ENCODE peak calls at places on chromosomes 16 and 17, in four cellular contexts. O, J, D and L are unnamed samples.

GRCh38 chr17:40251576-40251975 is 32.5 kb downstream of the WIPF2 start:
- DNase-seq in O (peak; percentile 38), J (no peak), D (no peak), L (peak; percentile 48)

GRCh38 chr17:4331614-4332013 is 34.9 kb downstream of the UBE2G1 start:
- DNase-seq in O (peak; percentile 56), J (no peak), D (no peak), L (no peak)

GRCh38 chr16:30030841-30031413 is at the start of gene TLCD3B:
- DNase-seq in O (no peak), J (no peak), D (no peak), L (no peak)

GRCh38 chr17:68006797-68007196 is 10.5 kb upstream of the C17orf58 start:
- DNase-seq in O (no peak), J (no peak), D (no peak), L (no peak)

GRCh38 chr17:67477687-67478086 is 100.6 kb downstream of the PITPNC1 start:
- DNase-seq in O (no peak), J (no peak), D (no peak), L (no peak)

GRCh38 chr16:20838250-20838649 is 31.9 kb downstream of the REXO5 start:
- DNase-seq in O (no peak), J (no peak), D (no peak), L (no peak)

GRCh38 chr17:57685499-57686132 is 59.5 kb downstream of the CCDC182 start:
- DNase-seq in O (no peak), J (no peak), D (no peak), L (no peak)

GRCh38 chr16:3822366-3823045 is 58.0 kb downstream of the CREBBP start:
- DNase-seq in O (no peak), J (no peak), D (no peak), L (no peak)

GRCh38 chr16:21952793-21953540 is at the start of gene UQCRC2:
- DNase-seq in O (peak; percentile 93), J (peak; percentile 90), D (peak; percentile 97), L (peak; percentile 91)

GRCh38 chr16:17852977-17853702 is 382.4 kb upstream of the XYLT1 start:
- DNase-seq in O (no peak), J (no peak), D (no peak), L (no peak)

GRCh38 chr17:29699283-29699682 is 76.6 kb upstream of the CORO6 start:
- DNase-seq in O (no peak), J (no peak), D (no peak), L (no peak)

GRCh38 chr17:4485676-4486646 is 12.7 kb upstream of the SPNS2 start:
- DNase-seq in O (no peak), J (no peak), D (no peak), L (no peak)

GRCh38 chr16:49834496-49835009 is 21.4 kb downstream of the ZNF423 start:
- DNase-seq in O (no peak), J (no peak), D (no peak), L (no peak)

GRCh38 chr17:58328195-58329034 is at the start of gene TSPOAP1:
- DNase-seq in O (peak; percentile 92), J (peak; percentile 95), D (no peak), L (no peak)

GRCh38 chr17:66965801-66966528 is 1.5 kb downstream of the CACNG4 start:
- DNase-seq in O (no peak), J (no peak), D (no peak), L (no peak)

GRCh38 chr17:6187836-6188235 is 117.7 kb downstream of the WSCD1 start:
- DNase-seq in O (no peak), J (no peak), D (no peak), L (no peak)

GRCh38 chr17:35254107-35254802 is 11.4 kb downstream of the SLFN5 start:
- DNase-seq in O (no peak), J (no peak), D (peak; percentile 56), L (no peak)

GRCh38 chr17:32491371-32492280 is 4.8 kb downstream of the CDK5R1 start:
- DNase-seq in O (peak; percentile 52), J (no peak), D (no peak), L (no peak)

GRCh38 chr17:83105512-83105911 is 26.1 kb downstream of the METRNL start:
- DNase-seq in O (no peak), J (no peak), D (no peak), L (no peak)

GRCh38 chr16:30120340-30121105 is 2.5 kb downstream of the MAPK3 start:
- DNase-seq in O (no peak), J (no peak), D (no peak), L (no peak)

GRCh38 chr16:16001856-16002255 is 52.4 kb downstream of the ABCC1 start:
- DNase-seq in O (no peak), J (no peak), D (no peak), L (no peak)

GRCh38 chr17:42285346-42286050 is 2.8 kb upstream of the STAT5A start:
- DNase-seq in O (no peak), J (no peak), D (no peak), L (no peak)

GRCh38 chr16:14354561-14355351 is 275.3 kb downstream of the PARN start:
- DNase-seq in O (no peak), J (peak; percentile 100), D (no peak), L (no peak)

GRCh38 chr17:27491713-27492190 is 35.5 kb downstream of the KSR1 start:
- DNase-seq in O (peak; percentile 94), J (no peak), D (no peak), L (no peak)

GRCh38 chr17:81708739-81709185 is 3.3 kb upstream of the SLC25A10 start:
- DNase-seq in O (no peak), J (no peak), D (no peak), L (no peak)

GRCh38 chr16:70430667-70431536 is 8.0 kb downstream of the ST3GAL2 start:
- DNase-seq in O (peak; percentile 84), J (peak; percentile 99), D (peak; percentile 48), L (no peak)

GRCh38 chr17:57463103-57463885 is 207.0 kb downstream of the MSI2 start:
- DNase-seq in O (peak; percentile 32), J (peak; percentile 97), D (peak; percentile 30), L (no peak)

DNA sequence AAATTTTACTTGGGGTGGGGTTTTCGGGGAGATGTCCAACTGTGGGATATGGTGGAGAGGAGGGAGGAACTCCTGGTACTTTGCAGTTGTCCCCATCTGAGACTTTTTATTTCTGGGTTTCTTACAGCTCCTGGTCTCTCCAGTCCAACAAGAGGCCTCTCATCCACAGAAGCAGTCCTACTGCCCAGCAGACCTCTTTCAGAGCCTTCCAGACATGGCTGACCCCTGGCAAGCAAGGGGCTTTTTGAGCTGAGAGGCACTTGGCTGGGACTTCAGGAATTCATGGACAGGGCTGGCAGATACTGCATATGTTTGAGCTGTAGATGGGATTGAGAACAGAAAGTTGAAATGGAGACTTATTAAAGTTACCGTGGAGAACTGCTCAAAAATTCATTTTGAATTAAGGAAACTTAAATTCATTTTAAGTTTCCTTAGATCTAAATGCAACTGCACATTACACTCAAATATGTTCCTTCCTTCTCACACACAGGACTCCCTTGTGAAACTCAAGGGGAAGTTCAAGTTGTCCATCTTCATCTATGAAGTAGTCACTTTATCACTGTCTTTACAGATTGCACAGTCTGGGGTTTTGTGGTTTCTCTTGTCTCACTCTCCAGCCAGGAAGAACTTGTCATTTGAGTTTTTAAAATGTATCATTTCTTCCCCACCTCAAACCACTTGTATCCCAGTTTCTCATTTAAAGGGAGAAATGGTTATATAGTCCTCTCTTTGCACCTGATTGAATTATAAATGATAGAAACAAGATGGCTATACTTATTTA is 1.1 kb downstream of the LASP1NB start:
- DNase-seq in O (peak; percentile 71), J (no peak), D (no peak), L (no peak)
- TF ChIP-seq FOXM1 in O (no peak), J (no peak), D (no peak), L (no peak)

DNA sequence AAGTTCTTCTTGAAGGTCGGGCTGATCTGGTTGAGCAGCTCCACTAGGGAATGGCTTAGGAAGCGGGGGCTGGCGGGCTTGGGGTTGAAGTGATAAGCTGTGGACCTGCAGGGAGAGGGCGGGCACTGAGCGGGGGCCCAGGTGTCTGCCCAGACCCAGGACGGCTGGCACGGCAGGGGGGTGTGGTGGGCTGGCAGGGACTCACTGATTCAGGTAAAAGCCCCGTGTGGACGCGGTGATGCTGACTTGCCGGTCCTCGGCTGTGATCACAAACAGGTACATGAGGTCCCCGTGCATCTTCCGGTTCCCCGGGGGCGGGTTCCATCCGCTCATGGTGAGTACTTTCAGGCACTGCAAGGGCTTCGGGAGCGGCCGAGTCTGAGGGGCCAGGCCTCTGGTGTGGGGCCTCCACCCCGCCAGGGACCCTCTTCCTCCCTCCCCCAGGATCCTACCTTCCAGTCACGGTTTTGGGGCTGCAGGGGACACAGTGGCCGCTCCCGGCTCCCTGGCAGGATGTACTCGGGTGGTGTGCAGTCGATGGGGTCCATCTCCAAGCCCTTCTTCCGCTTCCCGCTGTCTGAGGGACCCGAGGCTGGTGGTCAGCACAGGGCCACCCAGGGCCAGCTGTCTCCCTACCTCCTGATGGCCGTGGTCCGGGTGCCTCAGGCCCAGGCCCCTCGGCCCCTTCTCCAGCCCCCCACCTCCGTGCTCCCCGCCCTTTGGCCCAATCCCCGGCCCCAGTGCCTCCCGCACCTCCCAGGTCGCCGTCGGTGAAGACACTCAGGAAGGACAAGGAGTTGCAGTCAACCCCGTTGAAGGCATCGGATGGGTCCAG is 10.2 kb downstream of the CLUH start:
- DNase-seq in O (no peak), J (no peak), D (no peak), L (no peak)
- TF ChIP-seq TARDBP in O (no peak), J (no peak), D (no peak), L (no peak)

GRCh38 chr17:50101346-50102163 is 6.4 kb downstream of the PDK2 start:
- DNase-seq in O (peak; percentile 62), J (no peak), D (no peak), L (no peak)
- TF ChIP-seq FOXM1 in O (no peak), J (no peak), D (no peak), L (no peak)

GRCh38 chr16:27066655-27067054 is at the start of gene C16orf82:
- DNase-seq in O (no peak), J (no peak), D (no peak), L (no peak)

GRCh38 chr16:27070776-27071175 is 4.0 kb downstream of the C16orf82 start:
- DNase-seq in O (no peak), J (no peak), D (no peak), L (no peak)

GRCh38 chr16:27067138-27067537 is 411 bp downstream of the C16orf82 start:
- DNase-seq in O (no peak), J (no peak), D (no peak), L (no peak)
- TF ChIP-seq TARDBP in O (no peak), J (no peak), D (no peak), L (no peak)

GRCh38 chr16:87679593-87680271 is 77.4 kb downstream of the JPH3 start:
- DNase-seq in O (no peak), J (no peak), D (no peak), L (no peak)

GRCh38 chr16:87682852-87683399 is 80.6 kb downstream of the JPH3 start:
- DNase-seq in O (no peak), J (no peak), D (no peak), L (no peak)

GRCh38 chr16:87680272-87680644 is 78.0 kb downstream of the JPH3 start:
- DNase-seq in O (no peak), J (no peak), D (no peak), L (no peak)

GRCh38 chr16:87684106-87684677 is 81.6 kb downstream of the KLHDC4 start:
- DNase-seq in O (no peak), J (no peak), D (no peak), L (no peak)

GRCh38 chr16:87681990-87682570 is 79.8 kb downstream of the JPH3 start:
- DNase-seq in O (peak; percentile 31), J (no peak), D (peak; percentile 42), L (no peak)
- TF ChIP-seq FOXM1 in O (no peak), J (no peak), D (no peak), L (no peak)